ENCODE peak calls at places on chromosomes 2 and 18, in eight cellular contexts. Y is heart left ventricle, B is fibroblast of lung, G is LNCaP clone FGC, K is RWPE2, U is AG10803, O is psoas muscle, P is choroid plexus epithelial cell. C is an unnamed sample.
A peak's percentile ranks its signal among the peaks of the same experiment; 100 is the strongest.

GRCh38 chr2:217520361-217521010 is 482.3 kb downstream of the TNS1 start:
- DNase-seq in Y (no peak), B (no peak), G (no peak), K (no peak), U (peak; percentile 39), O (no peak), P (peak; percentile 13), C (no peak)

GRCh38 chr2:26316041-26316440 is 29.9 kb upstream of the SELENOI start:
- DNase-seq in Y (no peak), B (no peak), G (no peak), K (no peak), U (peak; percentile 15), O (no peak), P (peak; percentile 18), C (no peak)

GRCh38 chr2:23460228-23460627 is 75.2 kb downstream of the KLHL29 start:
- DNase-seq in Y (no peak), B (peak; percentile 10), G (no peak), K (no peak), U (peak; percentile 27), O (no peak), P (peak; percentile 65), C (peak; percentile 39)

GRCh38 chr2:208350610-208351009 is 56.0 kb upstream of the PTH2R start:
- DNase-seq in Y (no peak), B (peak; percentile 59), G (no peak), K (no peak), U (no peak), O (no peak), P (peak; percentile 66), C (peak; percentile 22)

GRCh38 chr2:160205511-160205910 is 5.4 kb upstream of the ITGB6 start:
- DNase-seq in Y (no peak), B (peak; percentile 99), G (no peak), K (peak; percentile 98), U (peak; percentile 91), O (peak; percentile 75), P (peak; percentile 86), C (peak; percentile 99)

GRCh38 chr2:67828066-67828465 is 234.7 kb downstream of the C1D start:
- DNase-seq in Y (no peak), B (no peak), G (no peak), K (no peak), U (no peak), O (no peak), P (no peak), C (no peak)

GRCh38 chr2:236703310-236703709 is 133.7 kb downstream of the ACKR3 start:
- DNase-seq in Y (no peak), B (no peak), G (no peak), K (no peak), U (no peak), O (no peak), P (no peak), C (no peak)

GRCh38 chr2:231923951-231924888 is 2.0 kb downstream of the NPPC start:
- DNase-seq in Y (no peak), B (no peak), G (no peak), K (no peak), U (no peak), O (no peak), P (no peak), C (no peak)

GRCh38 chr18:71374294-71374693 is 1085.4 kb downstream of the SOCS6 start:
- DNase-seq in Y (no peak), B (peak; percentile 7), G (no peak), K (no peak), U (no peak), O (no peak), P (peak; percentile 6), C (peak; percentile 1)

GRCh38 chr2:143953386-143953785 is 566.5 kb downstream of the ZEB2 start:
- DNase-seq in Y (no peak), B (no peak), G (no peak), K (no peak), U (no peak), O (no peak), P (no peak), C (no peak)

GRCh38 chr2:157194097-157194688 is 63.3 kb upstream of the GALNT5 start:
- DNase-seq in Y (no peak), B (peak; percentile 62), G (peak; percentile 23), K (no peak), U (peak; percentile 74), O (no peak), P (peak; percentile 87), C (peak; percentile 74)

GRCh38 chr2:129780316-129781282 is 198.9 kb upstream of the RAB6C start:
- DNase-seq in Y (no peak), B (no peak), G (no peak), K (no peak), U (no peak), O (no peak), P (no peak), C (no peak)

GRCh38 chr18:26439537-26439936 is 108.8 kb downstream of the KCTD1 start:
- DNase-seq in Y (no peak), B (no peak), G (no peak), K (no peak), U (no peak), O (no peak), P (no peak), C (no peak)

GRCh38 chr2:42932271-42933151 is 140.1 kb upstream of the HAAO start:
- DNase-seq in Y (peak; percentile 62), B (no peak), G (no peak), K (no peak), U (no peak), O (no peak), P (no peak), C (peak; percentile 62)

GRCh38 chr2:207423886-207424285 is 105.9 kb upstream of the CREB1 start:
- DNase-seq in Y (no peak), B (peak; percentile 100), G (no peak), K (no peak), U (peak; percentile 87), O (no peak), P (peak; percentile 95), C (peak; percentile 96)

GRCh38 chr2:1653137-1653789 is 91.1 kb downstream of the PXDN start:
- DNase-seq in Y (peak; percentile 73), B (peak; percentile 99), G (no peak), K (no peak), U (peak; percentile 99), O (peak; percentile 88), P (peak; percentile 91), C (peak; percentile 97)

GRCh38 chr2:99485411-99485810 is 4.4 kb downstream of the REV1 start:
- DNase-seq in Y (no peak), B (no peak), G (no peak), K (no peak), U (no peak), O (no peak), P (no peak), C (no peak)

GRCh38 chr18:51011709-51012108 is 18.3 kb upstream of the SMAD4 start:
- DNase-seq in Y (no peak), B (no peak), G (peak; percentile 73), K (no peak), U (no peak), O (no peak), P (peak; percentile 23), C (no peak)

GRCh38 chr2:219186754-219187456 is 8.8 kb downstream of the RETREG2 start:
- DNase-seq in Y (no peak), B (no peak), G (no peak), K (no peak), U (no peak), O (no peak), P (no peak), C (no peak)

GRCh38 chr2:176136375-176137248 is 7.1 kb downstream of the HOXD8 start:
- DNase-seq in Y (no peak), B (no peak), G (no peak), K (no peak), U (peak; percentile 85), O (peak; percentile 66), P (no peak), C (no peak)
- H3K4me3 ChIP-seq in Y (peak overlapping the region; percentile 26), B (peak overlapping the region; percentile 22), G (peak overlapping the region; percentile 9), K (peak overlapping the region; percentile 72), U (peak overlapping the region; percentile 80), O (peak overlapping the region; percentile 89), P (no peak overlapping the region), C (peak overlapping the region; percentile 57)

DNA sequence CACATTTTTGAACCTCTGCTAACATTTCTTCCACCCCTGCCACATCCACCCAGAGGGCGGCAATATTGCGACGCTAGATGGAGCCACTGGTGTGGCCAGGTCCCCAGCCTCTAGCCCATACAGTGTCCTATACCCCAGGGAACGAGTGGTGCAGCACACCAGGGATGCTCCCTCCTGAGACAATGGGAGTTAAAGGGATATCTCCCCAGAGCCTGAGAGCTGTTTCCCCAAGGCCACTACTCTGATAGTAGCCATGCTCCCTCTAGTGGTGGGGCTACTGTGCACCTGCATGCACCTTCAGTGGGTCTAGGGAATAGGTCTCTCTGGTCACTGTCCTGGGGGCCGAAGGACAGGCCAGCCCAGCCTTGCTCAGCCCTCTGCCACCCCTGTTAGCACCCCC is 336.4 kb upstream of the FSHR start:
- DNase-seq in Y (peak; percentile 23), B (no peak), G (peak; percentile 2), K (no peak), U (no peak), O (no peak), P (no peak), C (no peak)
- TF ChIP-seq CTCF in Y (peak; percentile 44), B (no peak), G (peak; percentile 61), K (peak; percentile 37), U (peak; percentile 34), O (no peak), P (peak; percentile 19), C (no peak)

GRCh38 chr18:31204833-31205232 is 42.2 kb upstream of the DSC1 start:
- DNase-seq in Y (no peak), B (no peak), G (no peak), K (no peak), U (no peak), O (no peak), P (no peak), C (no peak)

GRCh38 chr18:31203086-31203793 is 40.6 kb upstream of the DSC1 start:
- DNase-seq in Y (peak; percentile 50), B (no peak), G (no peak), K (no peak), U (no peak), O (no peak), P (peak; percentile 10), C (no peak)

GRCh38 chr18:31205273-31205672 is 42.6 kb upstream of the DSC1 start:
- DNase-seq in Y (no peak), B (no peak), G (no peak), K (no peak), U (no peak), O (no peak), P (no peak), C (no peak)

GRCh38 chr18:31203794-31204148 is 41.1 kb upstream of the DSC1 start:
- DNase-seq in Y (no peak), B (no peak), G (no peak), K (no peak), U (no peak), O (no peak), P (no peak), C (no peak)

GRCh38 chr18:31204169-31204568 is 41.5 kb upstream of the DSC1 start:
- DNase-seq in Y (no peak), B (no peak), G (no peak), K (no peak), U (no peak), O (no peak), P (no peak), C (no peak)
- H3K4me3 ChIP-seq in Y (no peak overlapping the region), B (no peak overlapping the region), G (no peak overlapping the region), K (no peak overlapping the region), U (no peak overlapping the region), O (no peak overlapping the region), P (no peak overlapping the region), C (no peak overlapping the region)

GRCh38 chr18:30113454-30113853 is 929.1 kb downstream of the DSC3 start:
- DNase-seq in Y (no peak), B (no peak), G (no peak), K (no peak), U (no peak), O (no peak), P (no peak), C (no peak)
- TF ChIP-seq CTCF in Y (no peak), B (no peak), G (no peak), K (no peak), U (no peak), O (no peak), P (no peak), C (no peak)

C was measured in astrocyte of the spinal cord.